ENCODE peak calls at places on chromosomes 3 and 15, in ten cellular contexts. One of them, this sample, is unnamed.

GRCh38 chr15:77830041-77830440 is 197.3 kb upstream of the LINGO1 start:
- DNase-seq in upper lobe of left lung: no peak
- DNase-seq in dorsolateral prefrontal cortex: no peak
- DNase-seq in sigmoid colon: no peak
- DNase-seq in fibroblast of mammary gland: peak
- DNase-seq in mucosa of descending colon: peak
- DNase-seq in AG10803: peak
- DNase-seq in transverse colon: no peak
- DNase-seq in GM13976: no peak
- DNase-seq in WERI-Rb-1: no peak
- DNase-seq in this sample: no peak

GRCh38 chr3:46087871-46088270 is 60.6 kb upstream of the XCR1 start:
- DNase-seq in upper lobe of left lung: no peak
- DNase-seq in mucosa of descending colon: no peak
- DNase-seq in WERI-Rb-1: no peak
- DNase-seq in sigmoid colon: no peak
- DNase-seq in dorsolateral prefrontal cortex: no peak
- DNase-seq in fibroblast of mammary gland: peak
- DNase-seq in transverse colon: no peak
- DNase-seq in GM13976: no peak
- DNase-seq in AG10803: peak
- DNase-seq in this sample: peak

GRCh38 chr3:3296858-3297430 is 117.5 kb upstream of the CRBN start:
- DNase-seq in WERI-Rb-1: no peak
- DNase-seq in mucosa of descending colon: no peak
- DNase-seq in dorsolateral prefrontal cortex: no peak
- DNase-seq in fibroblast of mammary gland: no peak
- DNase-seq in upper lobe of left lung: no peak
- DNase-seq in GM13976: no peak
- DNase-seq in AG10803: no peak
- DNase-seq in sigmoid colon: no peak
- DNase-seq in transverse colon: no peak
- DNase-seq in this sample: no peak

GRCh38 chr3:61668317-61668864 is 107.0 kb downstream of the PTPRG start:
- DNase-seq in AG10803: no peak
- DNase-seq in mucosa of descending colon: no peak
- DNase-seq in upper lobe of left lung: no peak
- DNase-seq in sigmoid colon: no peak
- DNase-seq in dorsolateral prefrontal cortex: no peak
- DNase-seq in WERI-Rb-1: no peak
- DNase-seq in fibroblast of mammary gland: no peak
- DNase-seq in GM13976: no peak
- DNase-seq in transverse colon: no peak
- DNase-seq in this sample: no peak

GRCh38 chr3:43328653-43329052 is 42.3 kb downstream of the SNRK start:
- DNase-seq in fibroblast of mammary gland: peak
- DNase-seq in sigmoid colon: no peak
- DNase-seq in GM13976: no peak
- DNase-seq in transverse colon: no peak
- DNase-seq in AG10803: no peak
- DNase-seq in WERI-Rb-1: no peak
- DNase-seq in upper lobe of left lung: no peak
- DNase-seq in mucosa of descending colon: no peak
- DNase-seq in dorsolateral prefrontal cortex: no peak
- DNase-seq in this sample: no peak

GRCh38 chr15:28935316-28935715 is 49.5 kb downstream of the APBA2 start:
- DNase-seq in GM13976: peak
- DNase-seq in transverse colon: no peak
- DNase-seq in mucosa of descending colon: no peak
- DNase-seq in WERI-Rb-1: no peak
- DNase-seq in sigmoid colon: peak
- DNase-seq in upper lobe of left lung: no peak
- DNase-seq in dorsolateral prefrontal cortex: no peak
- DNase-seq in fibroblast of mammary gland: no peak
- DNase-seq in AG10803: no peak
- DNase-seq in this sample: no peak

GRCh38 chr15:78944202-78944625 is 632 bp downstream of the CTSH start:
- DNase-seq in mucosa of descending colon: no peak
- DNase-seq in WERI-Rb-1: peak
- DNase-seq in AG10803: no peak
- DNase-seq in dorsolateral prefrontal cortex: no peak
- DNase-seq in transverse colon: peak
- DNase-seq in sigmoid colon: no peak
- DNase-seq in GM13976: peak
- DNase-seq in upper lobe of left lung: no peak
- DNase-seq in fibroblast of mammary gland: no peak
- DNase-seq in this sample: no peak

GRCh38 chr15:101495334-101496197 is 6.1 kb upstream of the PCSK6 start:
- DNase-seq in AG10803: no peak
- DNase-seq in fibroblast of mammary gland: no peak
- DNase-seq in mucosa of descending colon: peak
- DNase-seq in transverse colon: no peak
- DNase-seq in WERI-Rb-1: no peak
- DNase-seq in GM13976: peak
- DNase-seq in dorsolateral prefrontal cortex: no peak
- DNase-seq in upper lobe of left lung: no peak
- DNase-seq in sigmoid colon: no peak
- DNase-seq in this sample: no peak

GRCh38 chr15:39270221-39270835 is 310.6 kb upstream of the THBS1 start:
- DNase-seq in dorsolateral prefrontal cortex: no peak
- DNase-seq in transverse colon: no peak
- DNase-seq in GM13976: no peak
- DNase-seq in fibroblast of mammary gland: no peak
- DNase-seq in mucosa of descending colon: no peak
- DNase-seq in WERI-Rb-1: no peak
- DNase-seq in sigmoid colon: no peak
- DNase-seq in upper lobe of left lung: no peak
- DNase-seq in AG10803: peak
- DNase-seq in this sample: no peak

GRCh38 chr3:3023106-3023505 is 87.1 kb downstream of the IL5RA start:
- DNase-seq in dorsolateral prefrontal cortex: no peak
- DNase-seq in GM13976: no peak
- DNase-seq in upper lobe of left lung: no peak
- DNase-seq in fibroblast of mammary gland: no peak
- DNase-seq in mucosa of descending colon: no peak
- DNase-seq in AG10803: no peak
- DNase-seq in WERI-Rb-1: peak
- DNase-seq in transverse colon: no peak
- DNase-seq in sigmoid colon: no peak
- DNase-seq in this sample: no peak

GRCh38 chr15:63052961-63053698 is 10.6 kb downstream of the TPM1 start:
- DNase-seq in GM13976: no peak
- DNase-seq in AG10803: peak
- DNase-seq in upper lobe of left lung: no peak
- DNase-seq in dorsolateral prefrontal cortex: no peak
- DNase-seq in transverse colon: peak
- DNase-seq in mucosa of descending colon: no peak
- DNase-seq in WERI-Rb-1: peak
- DNase-seq in sigmoid colon: peak
- DNase-seq in fibroblast of mammary gland: peak
- DNase-seq in this sample: no peak

GRCh38 chr3:61929631-61930030 is 368.3 kb downstream of the PTPRG start:
- DNase-seq in AG10803: peak
- DNase-seq in fibroblast of mammary gland: peak
- DNase-seq in dorsolateral prefrontal cortex: no peak
- DNase-seq in mucosa of descending colon: no peak
- DNase-seq in WERI-Rb-1: no peak
- DNase-seq in transverse colon: no peak
- DNase-seq in upper lobe of left lung: no peak
- DNase-seq in GM13976: no peak
- DNase-seq in sigmoid colon: no peak
- DNase-seq in this sample: no peak

GRCh38 chr15:64356443-64357040 is 569 bp upstream of the CSNK1G1 start:
- DNase-seq in upper lobe of left lung: no peak
- DNase-seq in sigmoid colon: no peak
- DNase-seq in dorsolateral prefrontal cortex: no peak
- DNase-seq in AG10803: peak
- DNase-seq in GM13976: no peak
- DNase-seq in transverse colon: no peak
- DNase-seq in fibroblast of mammary gland: peak
- DNase-seq in mucosa of descending colon: no peak
- DNase-seq in WERI-Rb-1: peak
- DNase-seq in this sample: no peak

GRCh38 chr3:154427685-154428291 is 2.2 kb downstream of the GPR149 start:
- DNase-seq in sigmoid colon: no peak
- DNase-seq in mucosa of descending colon: no peak
- DNase-seq in AG10803: no peak
- DNase-seq in dorsolateral prefrontal cortex: no peak
- DNase-seq in GM13976: no peak
- DNase-seq in fibroblast of mammary gland: no peak
- DNase-seq in upper lobe of left lung: peak
- DNase-seq in WERI-Rb-1: peak
- DNase-seq in transverse colon: no peak
- DNase-seq in this sample: no peak

GRCh38 chr3:96410006-96410730 is 404.2 kb upstream of the EPHA6 start:
- DNase-seq in mucosa of descending colon: no peak
- DNase-seq in upper lobe of left lung: no peak
- DNase-seq in dorsolateral prefrontal cortex: no peak
- DNase-seq in fibroblast of mammary gland: no peak
- DNase-seq in transverse colon: no peak
- DNase-seq in WERI-Rb-1: no peak
- DNase-seq in GM13976: no peak
- DNase-seq in sigmoid colon: no peak
- DNase-seq in AG10803: no peak
- DNase-seq in this sample: no peak

DNA sequence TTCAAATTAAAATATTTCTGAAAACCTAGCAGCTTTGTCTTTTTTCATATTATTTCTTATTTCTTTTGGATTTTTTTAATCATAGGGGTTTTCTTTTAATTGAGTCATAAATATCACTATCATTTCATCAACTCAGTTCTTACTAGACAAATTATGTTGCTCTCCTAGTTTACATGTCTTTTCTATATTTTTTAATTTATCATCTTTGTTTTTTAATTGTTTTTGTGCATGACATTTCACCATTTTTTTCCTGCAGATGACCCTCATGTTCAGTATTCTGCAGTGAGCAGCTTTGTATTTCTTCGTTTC is 89.9 kb downstream of the RASA2 start:
- DNase-seq in dorsolateral prefrontal cortex: no peak
- DNase-seq in upper lobe of left lung: no peak
- DNase-seq in WERI-Rb-1: no peak
- DNase-seq in GM13976: no peak
- DNase-seq in AG10803: no peak
- DNase-seq in mucosa of descending colon: no peak
- DNase-seq in sigmoid colon: no peak
- DNase-seq in transverse colon: no peak
- DNase-seq in fibroblast of mammary gland: no peak
- DNase-seq in this sample: no peak
- TF ChIP-seq CTCF in dorsolateral prefrontal cortex: no peak
- TF ChIP-seq CTCF in upper lobe of left lung: no peak
- TF ChIP-seq CTCF in WERI-Rb-1: no peak
- TF ChIP-seq CTCF in GM13976: no peak
- TF ChIP-seq CTCF in AG10803: no peak
- TF ChIP-seq CTCF in mucosa of descending colon: no peak
- TF ChIP-seq CTCF in sigmoid colon: no peak
- TF ChIP-seq CTCF in transverse colon: no peak
- TF ChIP-seq CTCF in fibroblast of mammary gland: no peak
- TF ChIP-seq CTCF in this sample: peak

GRCh38 chr3:162799910-162800309 is 1303.3 kb downstream of the OTOL1 start:
- DNase-seq in WERI-Rb-1: no peak
- DNase-seq in GM13976: no peak
- DNase-seq in mucosa of descending colon: no peak
- DNase-seq in AG10803: peak
- DNase-seq in sigmoid colon: no peak
- DNase-seq in upper lobe of left lung: no peak
- DNase-seq in dorsolateral prefrontal cortex: no peak
- DNase-seq in transverse colon: no peak
- DNase-seq in fibroblast of mammary gland: peak
- DNase-seq in this sample: no peak
- TF ChIP-seq CTCF in WERI-Rb-1: no peak
- TF ChIP-seq CTCF in GM13976: no peak
- TF ChIP-seq CTCF in mucosa of descending colon: no peak
- TF ChIP-seq CTCF in AG10803: no peak
- TF ChIP-seq CTCF in sigmoid colon: no peak
- TF ChIP-seq CTCF in upper lobe of left lung: no peak
- TF ChIP-seq CTCF in dorsolateral prefrontal cortex: no peak
- TF ChIP-seq CTCF in transverse colon: no peak
- TF ChIP-seq CTCF in fibroblast of mammary gland: peak
- TF ChIP-seq CTCF in this sample: no peak

GRCh38 chr15:72341361-72341760 is 21.4 kb upstream of the CELF6 start:
- DNase-seq in transverse colon: no peak
- DNase-seq in WERI-Rb-1: peak
- DNase-seq in GM13976: no peak
- DNase-seq in dorsolateral prefrontal cortex: no peak
- DNase-seq in AG10803: no peak
- DNase-seq in mucosa of descending colon: no peak
- DNase-seq in sigmoid colon: no peak
- DNase-seq in upper lobe of left lung: no peak
- DNase-seq in fibroblast of mammary gland: no peak
- DNase-seq in this sample: no peak

GRCh38 chr15:72344602-72345001 is 24.6 kb upstream of the CELF6 start:
- DNase-seq in mucosa of descending colon: no peak
- DNase-seq in GM13976: no peak
- DNase-seq in transverse colon: no peak
- DNase-seq in fibroblast of mammary gland: no peak
- DNase-seq in WERI-Rb-1: no peak
- DNase-seq in AG10803: no peak
- DNase-seq in upper lobe of left lung: no peak
- DNase-seq in sigmoid colon: no peak
- DNase-seq in dorsolateral prefrontal cortex: no peak
- DNase-seq in this sample: no peak

GRCh38 chr15:72340366-72340765 is 20.4 kb upstream of the CELF6 start:
- DNase-seq in dorsolateral prefrontal cortex: no peak
- DNase-seq in mucosa of descending colon: no peak
- DNase-seq in sigmoid colon: no peak
- DNase-seq in transverse colon: no peak
- DNase-seq in WERI-Rb-1: no peak
- DNase-seq in AG10803: peak
- DNase-seq in GM13976: no peak
- DNase-seq in fibroblast of mammary gland: peak
- DNase-seq in upper lobe of left lung: no peak
- DNase-seq in this sample: no peak

GRCh38 chr15:72339777-72340177 is 19.8 kb upstream of the CELF6 start:
- DNase-seq in fibroblast of mammary gland: peak
- DNase-seq in transverse colon: no peak
- DNase-seq in mucosa of descending colon: no peak
- DNase-seq in GM13976: no peak
- DNase-seq in WERI-Rb-1: no peak
- DNase-seq in dorsolateral prefrontal cortex: no peak
- DNase-seq in AG10803: peak
- DNase-seq in upper lobe of left lung: no peak
- DNase-seq in sigmoid colon: no peak
- DNase-seq in this sample: no peak

GRCh38 chr15:72342385-72342784 is 22.4 kb upstream of the CELF6 start:
- DNase-seq in AG10803: no peak
- DNase-seq in GM13976: peak
- DNase-seq in sigmoid colon: no peak
- DNase-seq in dorsolateral prefrontal cortex: no peak
- DNase-seq in upper lobe of left lung: no peak
- DNase-seq in fibroblast of mammary gland: peak
- DNase-seq in WERI-Rb-1: peak
- DNase-seq in transverse colon: peak
- DNase-seq in mucosa of descending colon: peak
- DNase-seq in this sample: no peak
- TF ChIP-seq CTCF in AG10803: peak
- TF ChIP-seq CTCF in GM13976: no peak
- TF ChIP-seq CTCF in sigmoid colon: no peak
- TF ChIP-seq CTCF in dorsolateral prefrontal cortex: peak
- TF ChIP-seq CTCF in upper lobe of left lung: peak
- TF ChIP-seq CTCF in fibroblast of mammary gland: peak
- TF ChIP-seq CTCF in WERI-Rb-1: peak
- TF ChIP-seq CTCF in transverse colon: peak
- TF ChIP-seq CTCF in mucosa of descending colon: no peak
- TF ChIP-seq CTCF in this sample: peak

GRCh38 chr15:50138391-50138790 is 19.4 kb upstream of the ATP8B4 start:
- DNase-seq in fibroblast of mammary gland: peak
- DNase-seq in upper lobe of left lung: no peak
- DNase-seq in GM13976: no peak
- DNase-seq in WERI-Rb-1: no peak
- DNase-seq in transverse colon: no peak
- DNase-seq in sigmoid colon: no peak
- DNase-seq in dorsolateral prefrontal cortex: no peak
- DNase-seq in mucosa of descending colon: no peak
- DNase-seq in AG10803: peak
- DNase-seq in this sample: no peak
- TF ChIP-seq CTCF in fibroblast of mammary gland: peak
- TF ChIP-seq CTCF in upper lobe of left lung: no peak
- TF ChIP-seq CTCF in GM13976: no peak
- TF ChIP-seq CTCF in WERI-Rb-1: no peak
- TF ChIP-seq CTCF in transverse colon: no peak
- TF ChIP-seq CTCF in sigmoid colon: no peak
- TF ChIP-seq CTCF in dorsolateral prefrontal cortex: no peak
- TF ChIP-seq CTCF in mucosa of descending colon: no peak
- TF ChIP-seq CTCF in AG10803: peak
- TF ChIP-seq CTCF in this sample: peak

This sample was measured in type B pancreatic cell.